ENCODE peak calls at places on chromosome 5, in ten cellular contexts. S is foreskin keratinocyte, W is PC-3, L is transverse colon, R is stomach, K is left lung, Y is left ventricle myocardium inferior, H is cardiac muscle cell, V is tibial nerve, E is body of pancreas. U is an unnamed sample.
A peak's percentile ranks its signal among the peaks of the same experiment; 100 is the strongest.

GRCh38 chr5:3660630-3661029 is 65.0 kb downstream of the IRX1 start:
- DNase-seq in S (no peak), W (no peak), L (no peak), R (no peak), K (no peak), Y (no peak), H (no peak), V (no peak), E (no peak), U (no peak)

GRCh38 chr5:37774912-37775483 is 64.8 kb downstream of the GDNF start:
- DNase-seq in S (no peak), W (peak; percentile 74), L (no peak), R (no peak), K (no peak), Y (no peak), H (no peak), V (no peak), E (no peak), U (peak; percentile 23)

GRCh38 chr5:174323878-174324281 is 278.4 kb downstream of the NSG2 start:
- DNase-seq in S (peak; percentile 11), W (peak; percentile 78), L (no peak), R (no peak), K (no peak), Y (no peak), H (peak; percentile 72), V (no peak), E (peak; percentile 19), U (no peak)

GRCh38 chr5:133285583-133286021 is 233.8 kb downstream of the HSPA4 start:
- DNase-seq in S (peak; percentile 90), W (peak; percentile 90), L (peak; percentile 26), R (peak; percentile 41), K (no peak), Y (peak; percentile 73), H (no peak), V (no peak), E (peak; percentile 30), U (peak; percentile 29)

GRCh38 chr5:172004824-172005237 is 1.6 kb downstream of the FBXW11 start:
- DNase-seq in S (no peak), W (no peak), L (no peak), R (no peak), K (no peak), Y (no peak), H (no peak), V (no peak), E (no peak), U (no peak)

GRCh38 chr5:33984671-33985124 is at the start of gene SLC45A2:
- DNase-seq in S (no peak), W (no peak), L (no peak), R (no peak), K (no peak), Y (no peak), H (peak; percentile 13), V (no peak), E (no peak), U (no peak)

GRCh38 chr5:52342361-52342760 is 445.4 kb upstream of the ITGA1 start:
- DNase-seq in S (no peak), W (no peak), L (no peak), R (no peak), K (no peak), Y (no peak), H (no peak), V (no peak), E (no peak), U (no peak)

GRCh38 chr5:108515706-108516105 is 133.8 kb upstream of the FBXL17 start:
- DNase-seq in S (no peak), W (no peak), L (no peak), R (no peak), K (no peak), Y (no peak), H (no peak), V (no peak), E (no peak), U (no peak)

GRCh38 chr5:176774216-176775171 is 35.9 kb upstream of the UNC5A start:
- DNase-seq in S (no peak), W (no peak), L (no peak), R (no peak), K (peak; percentile 20), Y (no peak), H (no peak), V (no peak), E (no peak), U (no peak)

GRCh38 chr5:111734013-111734412 is 23.0 kb downstream of the NREP start:
- DNase-seq in S (peak; percentile 24), W (no peak), L (no peak), R (no peak), K (no peak), Y (no peak), H (no peak), V (no peak), E (no peak), U (no peak)

GRCh38 chr5:160312960-160313734 is 783 bp upstream of the CCNJL start:
- DNase-seq in S (no peak), W (no peak), L (no peak), R (no peak), K (no peak), Y (no peak), H (no peak), V (no peak), E (no peak), U (no peak)

GRCh38 chr5:96288166-96288844 is 144.7 kb downstream of the PCSK1 start:
- DNase-seq in S (no peak), W (no peak), L (no peak), R (no peak), K (no peak), Y (no peak), H (no peak), V (no peak), E (no peak), U (no peak)

GRCh38 chr5:36619012-36619635 is 12.7 kb downstream of the SLC1A3 start:
- DNase-seq in S (peak; percentile 21), W (peak; percentile 33), L (no peak), R (no peak), K (no peak), Y (no peak), H (no peak), V (no peak), E (no peak), U (no peak)

GRCh38 chr5:6522337-6522736 is 73.7 kb downstream of the UBE2QL1 start:
- DNase-seq in S (no peak), W (no peak), L (no peak), R (no peak), K (no peak), Y (no peak), H (no peak), V (no peak), E (no peak), U (no peak)

GRCh38 chr5:142110988-142111687 is 2.6 kb downstream of the NDFIP1 start:
- DNase-seq in S (no peak), W (peak; percentile 10), L (no peak), R (no peak), K (no peak), Y (no peak), H (no peak), V (no peak), E (no peak), U (no peak)

GRCh38 chr5:142118421-142118686 is 9.8 kb downstream of the NDFIP1 start:
- DNase-seq in S (no peak), W (no peak), L (no peak), R (no peak), K (no peak), Y (no peak), H (no peak), V (no peak), E (no peak), U (no peak)

GRCh38 chr5:142117579-142118420 is 9.2 kb downstream of the NDFIP1 start:
- DNase-seq in S (no peak), W (no peak), L (no peak), R (no peak), K (no peak), Y (no peak), H (no peak), V (no peak), E (no peak), U (no peak)

GRCh38 chr5:142115937-142116614 is 7.5 kb downstream of the NDFIP1 start:
- DNase-seq in S (no peak), W (peak; percentile 55), L (no peak), R (no peak), K (no peak), Y (no peak), H (no peak), V (no peak), E (no peak), U (no peak)

DNA sequence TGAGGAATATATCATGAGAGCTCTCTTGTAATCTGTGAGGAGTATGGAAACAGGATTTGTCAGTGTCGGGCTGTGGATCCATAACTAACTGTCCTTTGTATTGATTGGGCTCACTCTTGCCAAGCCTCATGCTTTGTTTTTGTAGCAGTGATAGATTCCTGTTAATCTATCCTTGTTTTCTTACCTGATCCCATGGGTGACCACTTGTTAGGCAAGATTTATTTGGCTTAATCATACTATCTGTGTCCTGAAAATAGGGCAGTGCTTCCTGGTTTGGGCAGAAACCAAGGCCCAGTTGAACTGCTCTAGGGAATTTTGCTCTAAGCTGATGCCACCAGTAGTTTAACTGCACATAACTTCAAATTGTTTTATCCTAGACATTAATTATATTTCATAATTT is 6.1 kb downstream of the NDFIP1 start:
- DNase-seq in S (no peak), W (peak; percentile 23), L (no peak), R (no peak), K (no peak), Y (no peak), H (no peak), V (no peak), E (no peak), U (no peak)
- H3K4me1 ChIP-seq in S (peaks cover 14% of the 10 kb centered on the region), W (peaks cover 20% of the 10 kb centered on the region), L (peaks cover 21% of the 10 kb centered on the region), R (peaks cover 38% of the 10 kb centered on the region), K (peaks cover 72% of the 10 kb centered on the region), Y (peaks cover 95% of the 10 kb centered on the region), H (peaks cover 23% of the 10 kb centered on the region), V (peaks cover 85% of the 10 kb centered on the region), E (peaks cover 48% of the 10 kb centered on the region), U (peaks cover 7% of the 10 kb centered on the region)

GRCh38 chr5:59185757-59186385 is 603.0 kb downstream of the RAB3C start:
- DNase-seq in S (no peak), W (no peak), L (no peak), R (no peak), K (no peak), Y (no peak), H (no peak), V (no peak), E (no peak), U (no peak)
- TF ChIP-seq CTCF in S (no peak), W (no peak), L (no peak), R (no peak), K (no peak), Y (no peak), H (no peak), V (no peak), E (no peak), U (no peak)

GRCh38 chr5:169786219-169786618 is 149.1 kb downstream of the DOCK2 start:
- DNase-seq in S (no peak), W (peak; percentile 32), L (no peak), R (no peak), K (no peak), Y (no peak), H (no peak), V (no peak), E (no peak), U (no peak)
- H3K4me1 ChIP-seq in S (peaks cover 16% of the 10 kb centered on the region), W (peaks cover 10% of the 10 kb centered on the region), L (no peaks in the 10 kb centered on the region), R (no peaks in the 10 kb centered on the region), K (no peaks in the 10 kb centered on the region), Y (no peaks in the 10 kb centered on the region), H (peaks cover 7% of the 10 kb centered on the region), V (no peaks in the 10 kb centered on the region), E (no peaks in the 10 kb centered on the region), U (no peaks in the 10 kb centered on the region)

DNA sequence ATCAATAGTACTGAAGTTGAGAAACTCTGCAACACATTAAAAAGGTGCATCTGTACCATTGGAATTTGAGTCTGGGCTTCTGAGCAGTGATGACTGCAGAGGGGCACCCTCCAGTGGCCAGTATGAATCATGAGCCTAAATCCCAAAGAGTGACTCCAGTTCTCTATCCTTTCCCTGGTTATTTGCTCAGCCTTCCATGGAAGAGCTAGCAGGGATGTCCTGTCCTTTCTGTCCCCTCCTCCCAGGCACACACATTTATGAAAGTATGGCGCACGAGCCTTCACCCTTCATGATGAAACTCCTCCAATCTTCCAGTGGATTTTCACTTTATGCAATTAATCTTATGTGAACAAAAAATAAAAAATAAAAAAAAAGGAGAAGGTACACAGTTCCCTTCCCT is 81.0 kb downstream of the ESM1 start:
- DNase-seq in S (no peak), W (peak; percentile 51), L (no peak), R (no peak), K (no peak), Y (no peak), H (peak; percentile 66), V (no peak), E (no peak), U (no peak)
- TF ChIP-seq CTCF in S (peak; percentile 65), W (peak; percentile 61), L (no peak), R (no peak), K (peak; percentile 18), Y (peak; percentile 41), H (peak; percentile 71), V (no peak), E (no peak), U (no peak)